ENCODE peak calls at places on chromosomes 1 and 21, in nine cellular contexts. M is CD8-positive, alpha-beta T cell; G is H9; R is WTC11; V is stimulated activated CD4-positive, alpha-beta T cell treated with anti-CD3 and anti-CD28 coated beads, Interleukin-2, amount 100 ng/mL, for 48 hours; S is activated gamma-delta T cell; T is GM13977; C is GM19239; O is posterior cingulate gyrus. Z is an unnamed sample.

GRCh38 chr1:47031059-47031458 is 7.6 kb downstream of the CYP4X1 start:
- DNase-seq in T (no peak), M (no peak), O (no peak), V (no peak), C (no peak), G (no peak), S (no peak), R (no peak), Z (no peak)

GRCh38 chr21:42061195-42061865 is 9.8 kb upstream of the UMODL1 start:
- DNase-seq in S (no peak), R (no peak), C (peak; percentile 86), G (no peak), O (no peak), V (no peak), M (no peak), T (peak; percentile 84), Z (no peak)

GRCh38 chr1:230728710-230729392 is 14.9 kb upstream of the AGT start:
- DNase-seq in G (no peak), V (no peak), T (no peak), C (no peak), R (no peak), O (no peak), S (no peak), M (no peak), Z (no peak)

GRCh38 chr21:26961704-26962103 is 5.2 kb downstream of the ADAMTS5 start:
- DNase-seq in V (no peak), C (no peak), S (no peak), T (no peak), G (peak; percentile 51), O (no peak), R (peak; percentile 62), M (no peak), Z (no peak)

GRCh38 chr1:15949453-15950245 is 26.3 kb downstream of the ZBTB17 start:
- DNase-seq in S (peak; percentile 73), R (peak; percentile 55), C (peak; percentile 69), T (peak; percentile 87), O (peak; percentile 41), G (peak; percentile 80), V (peak; percentile 81), M (peak; percentile 74), Z (no peak)

GRCh38 chr1:172117800-172118199 is 276.5 kb downstream of the DNM3 start:
- DNase-seq in G (no peak), V (no peak), O (no peak), M (peak; percentile 4), S (no peak), C (no peak), T (no peak), R (no peak), Z (no peak)

GRCh38 chr1:156804026-156804425 is 12.6 kb downstream of the SH2D2A start:
- DNase-seq in G (no peak), M (no peak), C (no peak), S (no peak), V (no peak), T (no peak), O (no peak), R (no peak), Z (no peak)

GRCh38 chr21:31772674-31773555 is 41.0 kb upstream of the SCAF4 start:
- DNase-seq in T (peak; percentile 64), S (no peak), C (peak; percentile 39), G (no peak), M (no peak), V (no peak), R (no peak), O (no peak), Z (no peak)

GRCh38 chr1:63327417-63328139 is 5.2 kb downstream of the FOXD3 start:
- DNase-seq in M (no peak), G (peak; percentile 93), S (no peak), O (no peak), V (peak; percentile 62), R (peak; percentile 96), T (peak; percentile 82), C (no peak), Z (no peak)

GRCh38 chr1:53541761-53542550 is 82.8 kb downstream of the DMRTB1 start:
- DNase-seq in S (no peak), R (peak; percentile 62), O (no peak), T (no peak), G (peak; percentile 65), M (no peak), V (no peak), C (no peak), Z (no peak)

GRCh38 chr21:8991088-8991907 is 1530.1 kb upstream of the TPTE start:
- DNase-seq in S (no peak), R (no peak), O (no peak), T (no peak), M (no peak), V (no peak), G (peak; percentile 38), C (no peak), Z (no peak)

GRCh38 chr1:84726593-84727275 is 36.5 kb upstream of the SSX2IP start:
- DNase-seq in C (no peak), S (no peak), R (no peak), O (no peak), V (no peak), M (no peak), T (no peak), G (no peak), Z (no peak)

Z was measured in cortex of kidney.